ENCODE peak calls at places on chromosomes 4 and X, in nine cellular contexts. K is thoracic aorta, G is fibroblast of the aortic adventitia, V is AG09309, E is right atrium auricular region, D is breast epithelium, I is gastrocnemius medialis, R is lower lobe of right lung, M is tibial artery. H is an unnamed sample.

GRCh38 chrX:15221321-15221720 is 48.6 kb downstream of the ASB9 start:
- DNase-seq in K (no peak), I (no peak), M (no peak), G (no peak), E (no peak), D (no peak), V (no peak), R (no peak), H (no peak)

GRCh38 chr4:127759893-127760292 is 22.2 kb upstream of the HSPA4L start:
- DNase-seq in R (no peak), K (no peak), I (no peak), D (no peak), V (no peak), M (no peak), E (no peak), G (no peak), H (no peak)

GRCh38 chrX:46758956-46759644 is at the start of gene SLC9A7:
- DNase-seq in E (peak; percentile 70), D (peak; percentile 69), R (peak; percentile 88), K (no peak), G (peak; percentile 62), I (peak; percentile 61), V (no peak), M (peak; percentile 80), H (no peak)

GRCh38 chrX:11427082-11428033 is 134.1 kb downstream of the AMELX start:
- DNase-seq in G (peak; percentile 23), I (peak; percentile 40), M (peak; percentile 77), V (no peak), D (no peak), E (no peak), K (no peak), R (peak; percentile 61), H (no peak)

GRCh38 chr4:146495277-146495676 is 26.5 kb downstream of the SLC10A7 start:
- DNase-seq in K (no peak), G (peak; percentile 42), E (no peak), I (no peak), R (no peak), D (no peak), M (no peak), V (no peak), H (no peak)

GRCh38 chr4:54781771-54782170 is 124.0 kb downstream of the KIT start:
- DNase-seq in R (no peak), E (no peak), D (no peak), M (peak; percentile 79), K (peak; percentile 27), V (no peak), G (peak; percentile 75), I (peak; percentile 13), H (no peak)

GRCh38 chrX:50202539-50202938 is 1.7 kb upstream of the AKAP4 start:
- DNase-seq in E (no peak), V (no peak), G (no peak), D (no peak), I (no peak), R (no peak), K (no peak), M (no peak), H (no peak)

GRCh38 chrX:1323315-1323714 is 13.3 kb upstream of the IL3RA start:
- DNase-seq in R (peak; percentile 71), E (no peak), K (no peak), V (no peak), I (no peak), M (no peak), G (no peak), D (no peak), H (peak; percentile 10)

GRCh38 chrX:129980540-129981206 is 1.8 kb upstream of the BCORL1 start:
- DNase-seq in K (no peak), E (no peak), D (no peak), G (no peak), V (no peak), M (peak; percentile 82), I (no peak), R (peak; percentile 63), H (no peak)

DNA sequence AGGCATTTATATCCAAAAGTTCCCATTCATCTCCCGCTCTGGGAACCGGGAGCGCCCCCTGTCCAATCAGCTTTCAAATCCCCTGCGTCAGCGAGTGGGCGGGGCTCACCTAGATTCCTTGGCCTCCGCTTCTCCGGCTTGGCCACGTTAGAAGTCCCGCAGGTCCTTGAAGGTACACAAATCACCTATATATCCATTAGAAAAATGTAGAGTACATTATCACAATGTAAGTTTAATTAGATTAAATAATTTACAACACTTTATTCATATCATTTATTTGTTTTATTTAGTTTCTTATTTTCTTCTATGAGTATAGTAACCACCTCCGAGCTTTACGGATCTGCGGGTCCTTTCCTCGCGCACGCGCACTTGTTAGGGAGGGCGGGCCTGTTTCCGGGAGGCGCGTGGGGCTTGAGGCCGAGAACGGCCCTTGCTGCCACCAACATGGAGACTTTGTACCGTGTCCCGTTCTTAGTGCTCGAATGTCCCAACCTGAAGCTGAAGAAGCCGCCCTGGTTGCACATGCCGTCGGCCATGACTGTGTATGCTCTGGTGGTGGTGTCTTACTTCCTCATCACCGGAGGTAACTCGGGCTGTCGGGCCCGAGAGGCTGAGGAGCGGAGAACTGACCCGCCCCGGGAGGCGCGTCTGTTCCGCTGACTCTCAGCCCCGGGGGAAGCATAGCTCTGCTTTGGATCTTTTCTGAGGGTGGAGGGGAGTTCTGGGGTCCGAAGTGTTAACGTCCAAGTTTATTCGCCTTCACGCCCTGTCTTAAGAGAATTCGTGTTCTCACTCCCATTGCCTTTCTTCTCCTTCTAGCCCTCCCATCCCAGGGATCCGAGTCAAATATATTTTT is at the start of gene OSTC:
- DNase-seq in I (peak; percentile 91), E (peak; percentile 96), G (peak; percentile 98), V (peak; percentile 92), M (peak; percentile 96), K (peak; percentile 85), D (peak; percentile 92), R (peak; percentile 97), H (peak; percentile 88)
- TF ChIP-seq CTCF in I (no peak), E (no peak), G (peak; percentile 23), V (peak; percentile 16), M (no peak), K (no peak), D (no peak), R (peak; percentile 41), H (peak; percentile 19)

DNA sequence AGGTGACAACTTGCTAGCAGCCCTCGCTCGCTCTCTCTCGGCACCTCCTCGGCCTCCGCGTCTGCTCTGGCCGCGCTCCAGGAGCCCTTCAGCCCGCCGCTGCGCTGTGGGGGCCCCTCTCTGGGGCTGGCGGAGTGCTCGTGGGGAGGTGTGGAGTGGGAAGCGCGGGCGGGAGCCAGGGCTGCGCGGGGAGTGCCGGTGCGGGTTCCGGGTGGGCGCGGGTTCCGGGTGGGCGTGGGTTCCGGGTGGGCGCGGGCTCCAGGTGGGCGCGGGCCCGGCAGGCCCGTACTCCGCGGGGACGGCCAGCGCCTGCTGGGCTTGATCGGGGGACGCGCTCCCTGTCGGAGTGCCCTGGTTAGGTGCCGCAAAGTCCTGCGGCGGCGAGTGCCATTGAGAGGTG is 384.3 kb downstream of the GPM6A start:
- DNase-seq in V (no peak), I (no peak), G (no peak), D (no peak), R (no peak), E (no peak), K (no peak), M (no peak), H (no peak)
- H3K4me3 ChIP-seq in V (no peak overlapping the region), I (no peak overlapping the region), G (no peak overlapping the region), D (no peak overlapping the region), R (no peak overlapping the region), E (no peak overlapping the region), K (peak overlapping the region; percentile 39), M (peak overlapping the region; percentile 39), H (no peak overlapping the region)

GRCh38 chr4:40306203-40306602 is 28.9 kb upstream of the CHRNA9 start:
- DNase-seq in R (no peak), G (no peak), I (no peak), V (no peak), E (no peak), M (peak; percentile 19), D (no peak), K (no peak), H (no peak)

GRCh38 chr4:40306991-40307390 is 28.1 kb upstream of the CHRNA9 start:
- DNase-seq in R (no peak), I (no peak), D (no peak), M (peak; percentile 6), V (no peak), G (no peak), E (no peak), K (no peak), H (no peak)

GRCh38 chr4:40303751-40304150 is 31.4 kb upstream of the CHRNA9 start:
- DNase-seq in V (no peak), G (no peak), D (no peak), R (no peak), M (no peak), E (no peak), I (no peak), K (no peak), H (no peak)

GRCh38 chr4:40307627-40308497 is 27.3 kb upstream of the CHRNA9 start:
- DNase-seq in G (no peak), R (no peak), K (no peak), M (no peak), V (no peak), I (peak; percentile 20), E (no peak), D (no peak), H (no peak)

DNA sequence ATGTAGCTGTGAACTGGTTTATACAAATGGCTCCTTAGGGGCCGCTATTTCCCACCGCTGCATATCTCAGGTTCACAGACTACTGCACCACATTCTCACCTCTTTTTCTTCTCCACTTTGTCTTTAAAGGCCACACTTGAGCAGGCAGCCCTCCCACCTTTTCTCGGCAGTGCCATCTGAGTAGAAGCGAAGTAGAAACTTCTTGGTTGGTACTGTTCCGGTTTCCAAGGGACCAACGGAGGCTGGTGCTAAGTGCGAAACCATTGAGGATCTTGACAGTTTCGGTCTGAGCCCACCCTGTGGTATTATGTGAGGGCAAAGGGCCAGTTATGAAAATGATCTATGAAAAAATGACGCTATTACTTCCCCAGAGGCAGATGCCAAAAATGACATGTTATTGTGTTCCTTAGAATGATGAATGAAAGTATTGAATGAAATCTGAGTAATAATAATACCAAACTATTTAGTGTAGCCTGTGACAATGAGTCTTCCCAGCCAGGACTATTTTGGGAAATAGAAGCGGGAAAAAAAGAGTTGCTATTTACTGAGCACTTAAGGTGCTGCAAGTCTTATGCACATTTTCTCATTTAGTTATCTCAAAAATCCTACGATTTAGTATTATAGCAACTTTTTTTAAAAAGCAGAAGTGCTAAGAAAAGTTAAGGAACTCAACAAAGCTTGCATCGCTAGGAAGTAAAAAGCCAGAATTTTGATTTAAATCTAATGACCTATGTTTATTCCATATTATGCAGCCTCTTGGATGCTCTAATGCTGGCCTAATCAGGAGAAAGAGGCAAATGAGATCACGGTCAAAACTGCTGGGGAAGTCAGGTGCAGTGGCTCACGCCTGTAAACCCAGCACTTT is 29.6 kb upstream of the CHRNA9 start:
- DNase-seq in E (no peak), M (peak; percentile 20), V (no peak), I (no peak), R (no peak), D (no peak), G (no peak), K (no peak), H (no peak)
- TF ChIP-seq CTCF in E (no peak), M (no peak), V (no peak), I (no peak), R (no peak), D (no peak), G (no peak), K (no peak), H (no peak)

GRCh38 chrX:55107911-55108310 is 19.1 kb downstream of the PAGE2 start:
- DNase-seq in V (no peak), G (no peak), D (no peak), I (no peak), K (no peak), M (no peak), R (no peak), E (no peak), H (no peak)
- H3K4me3 ChIP-seq in V (no peak overlapping the region), G (no peak overlapping the region), D (no peak overlapping the region), I (no peak overlapping the region), K (no peak overlapping the region), M (no peak overlapping the region), R (no peak overlapping the region), E (no peak overlapping the region), H (no peak overlapping the region)

GRCh38 chrX:32408389-32408788 is 803.0 kb downstream of the DMD start:
- DNase-seq in K (no peak), D (no peak), G (no peak), E (no peak), M (no peak), I (no peak), R (no peak), V (no peak), H (no peak)
- TF ChIP-seq CTCF in K (no peak), D (no peak), G (no peak), E (no peak), M (no peak), I (no peak), R (no peak), V (no peak), H (no peak)